ENCODE peak calls at places on chromosomes 12 and 14, in five cellular contexts. W, E, I, H and A are unnamed samples.

GRCh38 chr14:38208825-38209562 is 1.3 kb downstream of the SSTR1 start:
- DNase-seq in I (peak; percentile 54), E (peak; percentile 27), H (peak; percentile 53), W (peak; percentile 28), A (peak; percentile 84)

GRCh38 chr14:31297701-31298344 is 90.2 kb upstream of the HECTD1 start:
- DNase-seq in H (peak; percentile 42), I (no peak), E (no peak), W (no peak), A (no peak)

GRCh38 chr12:26065451-26065850 is 59.4 kb downstream of the BHLHE41 start:
- DNase-seq in H (no peak), I (no peak), W (no peak), E (no peak), A (no peak)

GRCh38 chr14:95018845-95019244 is 138.5 kb downstream of the DICER1 start:
- DNase-seq in H (peak; percentile 56), E (no peak), I (no peak), W (no peak), A (no peak)

GRCh38 chr12:106780010-106780625 is 5.6 kb downstream of the RIC8B start:
- DNase-seq in H (peak; percentile 38), W (no peak), E (no peak), I (no peak), A (no peak)

GRCh38 chr12:19105468-19105867 is 24.1 kb upstream of the PLEKHA5 start:
- DNase-seq in I (no peak), W (no peak), H (no peak), E (no peak), A (no peak)

GRCh38 chr12:76025601-76026575 is 5.7 kb downstream of the PHLDA1 start:
- DNase-seq in E (no peak), W (no peak), I (no peak), H (peak; percentile 82), A (no peak)

GRCh38 chr14:80764496-80764895 is 177.0 kb downstream of the CEP128 start:
- DNase-seq in H (peak; percentile 11), I (no peak), W (no peak), E (no peak), A (no peak)

GRCh38 chr12:94863286-94863685 is 140.2 kb downstream of the NDUFA12 start:
- DNase-seq in H (no peak), I (no peak), E (no peak), W (no peak), A (no peak)

GRCh38 chr12:7146906-7147305 is 16.7 kb downstream of the CLSTN3 start:
- DNase-seq in W (no peak), I (no peak), H (no peak), E (no peak), A (no peak)

GRCh38 chr12:124665516-124665915 is 98.1 kb upstream of the NCOR2 start:
- DNase-seq in W (no peak), H (no peak), I (no peak), E (no peak), A (no peak)

GRCh38 chr14:89617471-89618291 is 200.6 kb upstream of the FOXN3 start:
- DNase-seq in E (peak; percentile 48), I (peak; percentile 20), W (no peak), H (peak; percentile 71), A (no peak)

GRCh38 chr14:64217318-64217717 is 76.9 kb downstream of the ESR2 start:
- DNase-seq in I (no peak), E (no peak), H (no peak), W (no peak), A (no peak)

GRCh38 chr12:13316847-13317246 is 120.3 kb downstream of the EMP1 start:
- DNase-seq in I (no peak), W (no peak), E (no peak), H (no peak), A (no peak)

GRCh38 chr14:31241450-31242114 is 34.0 kb upstream of the HECTD1 start:
- DNase-seq in E (no peak), I (no peak), W (no peak), H (no peak), A (no peak)

GRCh38 chr12:87163122-87163521 is 866.1 kb downstream of the C12orf50 start:
- DNase-seq in E (no peak), H (no peak), W (no peak), I (no peak), A (no peak)

GRCh38 chr14:61841145-61841544 is 78.9 kb downstream of the SNAPC1 start:
- DNase-seq in E (peak; percentile 21), I (no peak), H (peak; percentile 17), W (no peak), A (no peak)

GRCh38 chr14:103880334-103880985 is 33.1 kb upstream of the PPP1R13B start:
- DNase-seq in W (peak; percentile 87), I (peak; percentile 82), H (peak; percentile 69), E (no peak), A (peak; percentile 80)

GRCh38 chr12:124928095-124928911 is 13.9 kb upstream of the UBC start:
- DNase-seq in I (peak; percentile 88), H (peak; percentile 95), E (peak; percentile 59), W (peak; percentile 87), A (peak; percentile 91)